ENCODE peak calls at places on chromosomes 11 and 22, in four cellular contexts. U is body of pancreas, D is lower lobe of right lung, R is OCI-LY7. F is an unnamed sample.
A peak's percentile ranks its signal among the peaks of the same experiment; 100 is the strongest.

GRCh38 chr22:35892192-35892591 is 136.4 kb downstream of the RBFOX2 start:
- DNase-seq in U (no peak), D (no peak), R (no peak), F (no peak)

GRCh38 chr11:61338783-61339489 is 5.9 kb downstream of the TKFC start:
- DNase-seq in U (no peak), D (no peak), R (no peak), F (no peak)

GRCh38 chr11:81071641-81072040 is 1630.8 kb upstream of the TENM4 start:
- DNase-seq in U (no peak), D (no peak), R (no peak), F (no peak)

GRCh38 chr11:862704-863388 is 20.2 kb downstream of the TSPAN4 start:
- DNase-seq in U (no peak), D (no peak), R (no peak), F (peak; percentile 92)

GRCh38 chr22:36588285-36588684 is 59.3 kb upstream of the EIF3D start:
- DNase-seq in U (no peak), D (no peak), R (no peak), F (no peak)

GRCh38 chr11:113401718-113402117 is 14.1 kb downstream of the ANKK1 start:
- DNase-seq in U (peak; percentile 70), D (peak; percentile 80), R (no peak), F (no peak)

GRCh38 chr11:16418698-16419097 is 62.4 kb upstream of the SOX6 start:
- DNase-seq in U (no peak), D (no peak), R (no peak), F (no peak)

GRCh38 chr22:36577019-36577418 is 48.1 kb upstream of the EIF3D start:
- DNase-seq in U (no peak), D (no peak), R (no peak), F (no peak)

GRCh38 chr11:128505449-128506058 is 81.8 kb downstream of the ETS1 start:
- DNase-seq in U (no peak), D (no peak), R (no peak), F (no peak)

GRCh38 chr11:128502736-128503135 is 84.6 kb downstream of the ETS1 start:
- DNase-seq in U (no peak), D (no peak), R (no peak), F (no peak)

GRCh38 chr11:128501576-128502549 is 85.5 kb downstream of the ETS1 start:
- DNase-seq in U (peak; percentile 60), D (no peak), R (no peak), F (no peak)

GRCh38 chr11:128504489-128504888 is 82.9 kb downstream of the ETS1 start:
- DNase-seq in U (no peak), D (no peak), R (no peak), F (no peak)

DNA sequence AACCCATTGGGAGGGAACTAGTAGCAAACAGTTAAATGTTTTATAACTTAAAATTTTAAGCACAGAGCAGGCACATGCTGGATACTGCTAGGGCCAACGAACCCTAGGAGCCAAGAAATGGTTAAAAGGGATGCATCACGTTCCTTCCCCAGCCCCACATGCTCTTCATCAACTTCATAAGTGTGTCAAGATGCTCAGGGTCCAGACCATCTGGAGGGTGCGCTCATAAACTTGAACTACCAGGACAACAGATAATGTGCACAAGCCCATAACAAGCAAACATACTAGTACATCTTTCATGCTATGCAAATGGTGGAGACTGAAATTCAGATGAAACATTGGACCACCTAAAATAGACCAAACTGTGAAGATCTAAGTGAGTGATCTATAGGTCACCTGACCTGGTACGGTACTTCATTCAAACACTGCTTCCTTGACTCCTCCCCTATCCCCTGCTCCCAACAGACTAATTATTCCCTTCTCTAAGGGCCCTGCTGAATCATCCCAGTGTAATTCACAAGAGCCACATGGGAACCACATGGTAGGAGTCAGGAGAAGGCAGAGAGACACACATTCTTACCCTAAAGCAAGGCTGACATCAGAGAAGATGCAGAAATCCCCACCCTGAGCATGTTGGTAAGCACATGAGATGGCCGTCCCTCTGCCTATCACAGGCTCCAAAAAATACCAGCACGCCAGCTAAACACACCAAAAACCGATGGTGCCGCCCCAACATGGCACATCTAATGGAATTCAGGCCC is 83.9 kb downstream of the ETS1 start:
- DNase-seq in U (no peak), D (no peak), R (no peak), F (no peak)
- H3K4me1 ChIP-seq in U (peaks cover 32% of the 10 kb centered on the region), D (peaks cover 99% of the 10 kb centered on the region), R (peaks cover 95% of the 10 kb centered on the region), F (peaks cover 39% of the 10 kb centered on the region)

GRCh38 chr22:33620085-33620484 is 300.2 kb downstream of the LARGE1 start:
- DNase-seq in U (no peak), D (no peak), R (no peak), F (no peak)

GRCh38 chr22:33631777-33632176 is 288.5 kb downstream of the LARGE1 start:
- DNase-seq in U (no peak), D (no peak), R (no peak), F (no peak)

GRCh38 chr22:33625959-33626358 is 294.3 kb downstream of the LARGE1 start:
- DNase-seq in U (no peak), D (no peak), R (no peak), F (no peak)
- H3K9me3 ChIP-seq in U (no peaks in the 10 kb centered on the region), D (no peaks in the 10 kb centered on the region), R (no peaks in the 10 kb centered on the region), F (no peaks in the 10 kb centered on the region)

GRCh38 chr22:30351226-30351625 is 5.5 kb downstream of the SF3A1 start:
- DNase-seq in U (no peak), D (no peak), R (no peak), F (no peak)

GRCh38 chr22:30344447-30345200 is 12.1 kb downstream of the SF3A1 start:
- DNase-seq in U (no peak), D (no peak), R (no peak), F (no peak)

GRCh38 chr22:30348395-30348794 is 8.3 kb downstream of the SF3A1 start:
- DNase-seq in U (no peak), D (no peak), R (no peak), F (no peak)

GRCh38 chr22:30348837-30349236 is 7.9 kb downstream of the SF3A1 start:
- DNase-seq in U (no peak), D (no peak), R (no peak), F (no peak)

DNA sequence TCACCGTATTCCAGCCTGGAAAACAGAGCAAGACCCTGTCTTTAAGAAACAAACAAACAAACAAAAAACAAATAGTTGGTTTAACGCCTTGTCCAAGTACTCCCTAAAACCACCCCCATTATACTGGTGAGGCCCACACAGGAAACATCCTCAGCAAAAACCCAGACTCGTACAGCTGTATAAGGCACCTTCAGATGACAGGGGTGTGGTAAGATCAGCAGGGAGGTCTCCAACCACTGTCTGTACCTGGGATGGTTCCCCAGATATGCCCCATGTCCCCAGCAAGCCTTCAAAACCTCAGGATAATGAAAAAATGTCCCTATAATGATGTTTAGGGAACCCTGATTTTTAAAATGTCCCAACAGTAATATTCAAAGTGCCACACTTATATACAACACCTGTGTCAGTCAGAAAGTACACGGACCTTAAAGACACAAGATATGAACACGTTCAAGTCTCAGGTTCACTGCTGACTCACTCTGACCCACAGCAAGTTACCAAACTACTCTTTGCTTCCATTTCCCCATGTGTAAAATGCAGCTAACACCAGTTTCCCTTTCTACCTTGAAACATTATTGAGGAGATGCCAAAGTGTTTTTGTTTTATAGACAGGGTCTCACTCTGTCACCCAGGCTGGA is 9.3 kb downstream of the SF3A1 start:
- DNase-seq in U (no peak), D (no peak), R (no peak), F (no peak)
- H3K36me3 ChIP-seq in U (peaks cover 28% of the 10 kb centered on the region), D (peaks cover 100% of the 10 kb centered on the region), R (peaks cover 100% of the 10 kb centered on the region), F (peaks cover 86% of the 10 kb centered on the region)

GRCh38 chr22:23239429-23239828 is 59.1 kb downstream of the BCR start:
- DNase-seq in U (no peak), D (no peak), R (no peak), F (no peak)

GRCh38 chr22:23240639-23241389 is 60.5 kb downstream of the BCR start:
- DNase-seq in U (no peak), D (no peak), R (peak; percentile 30), F (no peak)

GRCh38 chr22:23237201-23237798 is 57.0 kb downstream of the BCR start:
- DNase-seq in U (peak; percentile 66), D (no peak), R (no peak), F (no peak)

GRCh38 chr22:23237841-23238240 is 57.5 kb downstream of the BCR start:
- DNase-seq in U (no peak), D (no peak), R (no peak), F (no peak)

DNA sequence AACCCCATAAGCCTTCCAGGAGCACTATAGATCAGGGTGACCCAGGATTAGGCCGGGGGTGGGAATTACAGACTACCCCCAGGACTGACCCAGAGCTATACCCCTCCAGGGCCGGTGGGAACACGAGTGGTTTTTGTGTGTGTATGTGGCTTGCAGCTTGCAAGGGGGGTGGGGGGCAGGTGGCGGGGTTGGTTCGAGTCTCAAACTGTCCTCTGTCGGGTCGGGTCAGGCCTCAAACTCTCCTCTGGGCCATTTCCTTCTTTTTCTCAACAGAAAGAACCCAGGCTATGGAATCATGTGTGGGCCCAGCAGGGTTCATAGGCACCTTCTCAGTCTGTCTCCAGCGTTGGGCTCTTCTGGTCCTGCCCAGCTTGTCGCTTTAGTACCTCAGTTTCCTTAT is 58.4 kb downstream of the BCR start:
- DNase-seq in U (no peak), D (no peak), R (no peak), F (no peak)
- H3K4me1 ChIP-seq in U (peaks cover 27% of the 10 kb centered on the region), D (peaks cover 41% of the 10 kb centered on the region), R (peaks cover 32% of the 10 kb centered on the region), F (peaks cover 17% of the 10 kb centered on the region)

DNA sequence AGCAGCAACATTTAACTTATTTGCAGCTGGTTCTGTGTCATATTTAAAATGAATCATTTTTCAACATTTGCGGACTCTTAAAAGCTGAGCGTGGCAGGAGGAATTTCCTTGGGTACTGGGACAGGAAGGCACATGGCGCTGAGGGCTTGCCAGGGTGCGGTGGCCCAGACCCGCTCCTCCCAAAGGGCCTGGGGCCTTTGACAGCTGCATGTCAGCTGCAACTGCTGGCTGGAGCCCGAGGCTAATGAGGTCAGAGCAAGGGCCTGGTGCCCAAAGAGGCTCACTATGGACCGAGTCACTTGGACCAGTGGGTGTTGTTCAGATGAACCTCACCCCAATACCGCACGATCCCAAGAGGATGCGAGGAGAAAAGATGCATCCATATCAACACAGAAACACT is 326.9 kb downstream of the CTTN start:
- DNase-seq in U (no peak), D (no peak), R (no peak), F (no peak)
- H3K9me3 ChIP-seq in U (no peaks in the 10 kb centered on the region), D (no peaks in the 10 kb centered on the region), R (no peaks in the 10 kb centered on the region), F (no peaks in the 10 kb centered on the region)

GRCh38 chr11:68420171-68420570 is 40.4 kb upstream of the PPP6R3 start:
- DNase-seq in U (no peak), D (no peak), R (no peak), F (no peak)
- H3K36me3 ChIP-seq in U (no peaks in the 10 kb centered on the region), D (peaks cover 58% of the 10 kb centered on the region), R (no peaks in the 10 kb centered on the region), F (peaks cover 17% of the 10 kb centered on the region)

F was measured in HAP-1.